ENCODE peak calls at places on chromosomes 6 and 20, in ten cellular contexts. X is heart left ventricle, S is K562, H is left ventricle myocardium inferior, I is A549, J is brain microvascular endothelial cell, P is kidney, M is bronchial epithelial cell, E is cardiac muscle cell, K is PC-9. T is an unnamed sample.

GRCh38 chr6:152118678-152119077 is 311.2 kb downstream of the ESR1 start:
- DNase-seq in J (no peak), I (peak), P (no peak), X (no peak), S (no peak), M (no peak), H (no peak), E (no peak), K (no peak), T (no peak)

GRCh38 chr20:44448753-44449546 is 26.7 kb upstream of the TTPAL start:
- DNase-seq in K (no peak), J (no peak), M (peak), E (no peak), X (no peak), H (no peak), I (peak), P (no peak), S (peak), T (peak)

GRCh38 chr6:2979819-2980464 is 8.6 kb upstream of the SERPINB6 start:
- DNase-seq in S (peak), I (peak), J (no peak), K (no peak), H (no peak), X (no peak), P (no peak), M (peak), E (no peak), T (no peak)

GRCh38 chr20:19935842-19936241 is 81.3 kb upstream of the NAA20 start:
- DNase-seq in P (peak), J (no peak), S (no peak), E (no peak), H (no peak), K (peak), X (no peak), M (peak), I (no peak), T (no peak)

GRCh38 chr6:134920422-134920821 is 29.5 kb downstream of the ALDH8A1 start:
- DNase-seq in E (no peak), J (no peak), X (no peak), P (no peak), I (no peak), M (peak), H (no peak), K (no peak), S (no peak), T (no peak)

GRCh38 chr6:109039795-109040194 is 54.9 kb downstream of the SESN1 start:
- DNase-seq in X (no peak), K (no peak), P (no peak), H (no peak), E (peak), S (no peak), M (no peak), I (no peak), J (no peak), T (no peak)

GRCh38 chr20:57178582-57179112 is 87.8 kb downstream of the BMP7 start:
- DNase-seq in I (no peak), S (no peak), H (no peak), J (no peak), X (no peak), M (no peak), E (no peak), K (no peak), P (no peak), T (no peak)

GRCh38 chr20:62475819-62476073 is at the start of gene GATA5:
- DNase-seq in P (no peak), J (no peak), X (no peak), M (no peak), I (no peak), S (no peak), H (no peak), E (no peak), K (no peak), T (no peak)

GRCh38 chr6:169051371-169051770 is 202.3 kb downstream of the THBS2 start:
- DNase-seq in E (no peak), P (no peak), S (no peak), M (no peak), H (no peak), J (no peak), K (no peak), I (no peak), X (no peak), T (no peak)

GRCh38 chr6:156949376-156949775 is 172.2 kb downstream of the ARID1B start:
- DNase-seq in H (no peak), E (no peak), I (peak), P (no peak), S (no peak), K (peak), J (peak), M (peak), X (peak), T (no peak)

GRCh38 chr20:362271-363254 is 15.7 kb downstream of the NRSN2 start:
- DNase-seq in S (peak), P (peak), E (no peak), J (peak), I (peak), H (peak), K (peak), M (peak), X (peak), T (peak)

GRCh38 chr6:112466378-112467151 is 119.4 kb downstream of the RFPL4B start:
- DNase-seq in E (no peak), K (peak), X (no peak), J (peak), H (no peak), M (peak), P (no peak), S (no peak), I (no peak), T (peak)

GRCh38 chr20:32483351-32484220 is 101.5 kb downstream of the NOL4L start:
- DNase-seq in I (peak), H (peak), J (peak), M (peak), S (no peak), E (peak), X (peak), K (peak), P (peak), T (no peak)

GRCh38 chr6:57265755-57266221 is 43.7 kb upstream of the RAB23 start:
- DNase-seq in P (no peak), J (peak), M (peak), K (no peak), X (no peak), I (no peak), E (no peak), H (no peak), S (no peak), T (peak)

GRCh38 chr6:153947817-153948447 is 91.1 kb upstream of the OPRM1 start:
- DNase-seq in H (no peak), E (peak), J (peak), K (peak), S (peak), I (peak), X (no peak), M (peak), P (no peak), T (peak)

GRCh38 chr6:44805239-44805849 is 417.8 kb downstream of the CDC5L start:
- DNase-seq in J (no peak), P (no peak), K (no peak), X (no peak), I (no peak), M (no peak), E (no peak), S (no peak), H (no peak), T (no peak)

GRCh38 chr6:43308101-43308989 is at the start of gene CRIP3:
- DNase-seq in P (peak), H (peak), E (peak), J (peak), M (peak), S (peak), K (peak), X (peak), I (peak), T (peak)

GRCh38 chr6:170286246-170286933 is 4.5 kb downstream of the DLL1 start:
- DNase-seq in J (no peak), E (no peak), P (peak), I (no peak), K (no peak), X (no peak), H (peak), S (peak), M (no peak), T (no peak)

GRCh38 chr6:52566853-52567279 is 10.0 kb downstream of the TRAM2 start:
- DNase-seq in H (no peak), E (no peak), K (peak), S (no peak), I (peak), P (no peak), M (peak), X (peak), J (peak), T (no peak)

GRCh38 chr6:2839982-2840793 is 1.5 kb downstream of the SERPINB1 start:
- DNase-seq in K (no peak), J (no peak), S (no peak), I (no peak), P (no peak), H (no peak), E (no peak), M (peak), X (no peak), T (no peak)

GRCh38 chr6:10690651-10691445 is 3.6 kb downstream of the C6orf52 start:
- DNase-seq in M (peak), X (no peak), H (no peak), K (no peak), P (no peak), I (no peak), E (peak), S (no peak), J (no peak), T (no peak)

GRCh38 chr20:31943052-31943471 is 8.8 kb downstream of the PDRG1 start:
- DNase-seq in E (no peak), P (peak), M (no peak), I (no peak), H (peak), X (peak), J (no peak), K (no peak), S (no peak), T (no peak)

GRCh38 chr6:137728386-137729349 is 138.4 kb upstream of the TNFAIP3 start:
- DNase-seq in E (no peak), S (no peak), M (peak), X (peak), H (peak), I (peak), J (peak), K (peak), P (no peak), T (no peak)

GRCh38 chr20:22863881-22864280 is 171.2 kb upstream of the SSTR4 start:
- DNase-seq in K (no peak), P (no peak), J (no peak), X (no peak), S (no peak), M (no peak), E (peak), I (no peak), H (no peak), T (no peak)

GRCh38 chr20:22861990-22862389 is 173.1 kb upstream of the SSTR4 start:
- DNase-seq in J (no peak), I (no peak), H (peak), X (peak), K (no peak), E (no peak), M (peak), P (peak), S (no peak), T (no peak)

GRCh38 chr20:22866757-22867425 is 168.2 kb upstream of the SSTR4 start:
- DNase-seq in E (no peak), J (peak), H (no peak), K (no peak), S (no peak), X (no peak), P (no peak), M (peak), I (peak), T (no peak)

GRCh38 chr20:22861231-22861980 is 173.7 kb upstream of the SSTR4 start:
- DNase-seq in E (no peak), M (peak), P (no peak), H (no peak), X (no peak), S (no peak), I (no peak), J (peak), K (no peak), T (no peak)

DNA sequence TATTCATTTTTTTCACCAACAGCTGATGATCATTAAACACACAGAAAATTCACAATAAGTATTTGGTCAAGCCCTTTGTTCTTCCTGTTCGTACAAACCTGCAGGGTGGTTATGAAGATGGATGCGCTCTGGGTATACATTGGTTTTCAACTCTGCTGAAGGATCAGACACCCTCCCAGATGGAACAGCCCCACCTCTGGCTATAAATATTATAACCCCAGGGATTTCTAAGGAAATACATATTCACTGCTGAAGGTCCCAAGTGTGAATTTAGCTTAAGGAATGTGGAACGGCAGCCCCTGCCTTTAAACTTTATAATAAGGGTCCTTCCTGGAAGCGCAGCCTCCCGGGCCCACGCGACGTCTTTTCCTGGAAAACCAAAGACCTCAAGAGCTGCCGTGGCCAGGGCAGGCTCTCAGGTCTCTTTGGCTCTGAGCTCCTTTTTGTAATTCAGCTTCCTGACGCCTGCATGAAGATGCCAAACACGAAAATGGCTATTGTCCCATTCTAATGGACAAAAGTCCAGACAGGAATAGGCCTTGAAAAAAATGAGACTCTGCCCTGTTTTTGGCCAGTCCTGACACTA is 172.4 kb upstream of the SSTR4 start:
- DNase-seq in S (no peak), I (peak), E (no peak), M (no peak), H (peak), K (no peak), P (no peak), J (no peak), X (peak), T (no peak)
- TF ChIP-seq CTCF in S (no peak), I (no peak), E (peak), M (no peak), H (peak), K (peak), P (no peak), J (peak), X (no peak), T (no peak)

GRCh38 chr6:38632490-38632889 is 7.2 kb downstream of the BTBD9 start:
- DNase-seq in J (no peak), H (no peak), I (no peak), M (no peak), E (no peak), K (no peak), S (no peak), P (no peak), X (no peak), T (no peak)

GRCh38 chr6:38634518-38634917 is 5.2 kb downstream of the BTBD9 start:
- DNase-seq in X (no peak), J (no peak), E (no peak), K (no peak), H (no peak), P (no peak), S (no peak), I (no peak), M (no peak), T (no peak)

GRCh38 chr6:38636027-38636426 is 3.7 kb downstream of the BTBD9 start:
- DNase-seq in J (no peak), P (no peak), E (no peak), M (no peak), K (no peak), X (no peak), I (no peak), S (no peak), H (no peak), T (no peak)

GRCh38 chr6:38631186-38631783 is 8.4 kb downstream of the BTBD9 start:
- DNase-seq in E (no peak), H (no peak), S (no peak), K (no peak), X (no peak), P (no peak), J (no peak), I (no peak), M (no peak), T (no peak)
- H3K4me3 ChIP-seq in E (no peak), H (no peak), S (no peak), K (no peak), X (no peak), P (no peak), J (no peak), I (no peak), M (no peak), T (no peak)

DNA sequence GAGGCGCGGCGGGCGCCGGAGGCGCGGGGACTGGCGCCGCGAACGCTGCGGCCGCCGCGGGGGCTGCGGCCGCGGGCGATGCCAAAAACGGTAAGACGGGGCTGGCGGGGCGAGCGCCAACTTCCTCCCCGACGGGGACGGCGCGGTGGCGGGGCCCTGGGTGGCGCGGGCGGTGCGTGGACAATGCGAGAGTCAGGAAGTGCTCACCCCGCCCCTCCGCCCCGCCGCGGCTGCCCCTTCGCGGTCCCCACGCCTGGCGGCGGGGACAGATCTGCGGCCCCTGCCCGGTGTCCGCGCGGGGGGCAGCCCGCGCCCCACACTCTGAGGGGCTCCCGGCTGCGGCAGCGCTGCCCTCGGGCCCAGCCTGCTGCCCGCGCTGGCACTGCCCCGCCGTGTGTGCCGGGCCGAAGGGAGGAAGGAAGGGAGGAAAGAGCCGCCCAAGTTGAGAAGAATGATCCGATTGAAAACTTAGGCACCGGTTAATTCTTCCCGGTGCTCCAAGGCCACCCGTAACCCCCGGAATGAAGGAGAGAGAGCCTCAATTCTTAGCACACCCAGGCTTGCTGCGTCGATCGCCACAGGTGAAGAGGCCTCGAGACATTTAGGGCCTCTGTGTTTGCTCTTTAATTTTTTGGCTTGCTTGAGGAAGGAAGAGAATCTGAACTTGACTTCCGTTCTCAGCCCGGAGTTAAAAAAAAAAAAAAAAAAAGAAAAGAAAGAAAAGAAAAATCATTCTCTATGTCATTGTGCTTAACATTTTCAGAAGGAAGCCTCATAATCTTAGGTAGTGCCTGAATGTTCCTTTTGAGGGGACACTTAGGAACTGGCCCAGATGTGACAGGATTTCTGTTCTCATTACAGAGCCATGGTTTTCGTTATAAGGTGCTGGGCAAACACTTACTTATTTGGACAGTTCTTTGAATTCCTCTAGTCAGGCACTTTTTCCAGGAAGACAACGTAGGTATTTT is 982 bp downstream of the HECA start:
- DNase-seq in K (peak), X (peak), E (peak), M (no peak), H (peak), S (peak), I (no peak), J (no peak), P (peak), T (peak)
- TF ChIP-seq CTCF in K (no peak), X (no peak), E (no peak), M (peak), H (peak), S (peak), I (no peak), J (no peak), P (no peak), T (no peak)

GRCh38 chr20:46031014-46031569 is 2.1 kb downstream of the SLC12A5 start:
- DNase-seq in P (no peak), J (no peak), H (no peak), I (no peak), E (no peak), X (no peak), K (no peak), M (no peak), S (no peak), T (no peak)

GRCh38 chr20:46028772-46029371 is at the start of gene SLC12A5:
- DNase-seq in H (no peak), E (no peak), K (no peak), M (no peak), J (no peak), S (no peak), I (no peak), X (no peak), P (no peak), T (no peak)

GRCh38 chr20:46028110-46028509 is 905 bp upstream of the SLC12A5 start:
- DNase-seq in E (no peak), H (no peak), P (no peak), J (no peak), I (no peak), M (no peak), X (no peak), S (no peak), K (no peak), T (no peak)

GRCh38 chr20:46031701-46032254 is 2.8 kb downstream of the SLC12A5 start:
- DNase-seq in X (no peak), I (no peak), K (no peak), M (no peak), E (peak), S (no peak), H (no peak), J (no peak), P (peak), T (no peak)

DNA sequence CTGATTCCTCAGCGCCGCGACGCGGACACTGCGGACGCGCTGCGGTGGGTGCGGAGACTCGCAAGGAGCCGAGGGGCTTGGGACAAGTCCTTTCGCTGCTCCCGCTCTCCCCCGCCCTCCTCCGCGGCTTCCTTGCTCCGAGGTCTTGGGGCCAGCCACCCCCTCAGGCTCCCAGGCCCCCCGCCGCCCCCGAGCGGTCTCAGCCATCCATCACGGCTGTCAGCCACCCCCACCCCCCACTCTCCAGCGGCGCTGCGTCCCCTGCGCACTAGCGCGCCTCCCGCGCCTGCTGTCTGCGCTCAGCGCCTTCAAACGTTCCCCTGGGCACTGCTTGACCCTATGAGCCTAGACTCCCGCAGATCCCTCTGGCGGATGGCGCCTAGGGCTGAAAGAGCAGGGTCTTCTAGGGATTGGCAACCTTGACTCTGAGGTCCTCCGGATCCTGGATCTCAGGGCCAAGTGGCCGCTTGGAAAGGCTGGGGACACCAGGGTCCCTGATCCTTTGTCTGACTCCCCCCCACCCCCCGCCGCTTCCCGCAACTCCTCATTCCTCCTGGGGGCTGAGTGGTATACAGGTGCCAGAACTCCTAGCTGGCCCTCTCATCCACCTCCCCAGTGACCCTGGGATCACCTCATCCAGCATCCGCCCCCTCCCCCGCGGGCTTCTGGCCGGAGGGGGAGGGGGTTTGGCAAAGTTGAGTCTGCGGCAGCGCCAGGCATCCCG is 1.4 kb downstream of the SLC12A5 start:
- DNase-seq in X (no peak), J (no peak), S (no peak), H (no peak), P (peak), M (no peak), K (no peak), E (no peak), I (no peak), T (no peak)
- H3K4me3 ChIP-seq in X (no peak), J (no peak), S (no peak), H (no peak), P (no peak), M (no peak), K (no peak), E (no peak), I (no peak), T (no peak)

T was measured in GM12865.